ENCODE peak calls at places on chromosomes 12 and 14, in eight cellular contexts. P is NCI-H345, T is HT-29, D is AML-193, G is testis, M is amniotic stem cell, B is HCT116, K is erythroblast. C is an unnamed sample.

GRCh38 chr12:103955811-103956514 is 9.7 kb upstream of the TDG start:
- DNase-seq in P (no peak), T (no peak), D (no peak), G (no peak), M (no peak), B (no peak), K (peak; percentile 51), C (no peak)

GRCh38 chr12:2794261-2794735 is 472 bp upstream of the FKBP4 start:
- DNase-seq in P (no peak), T (no peak), D (no peak), G (peak; percentile 29), M (no peak), B (no peak), K (no peak), C (peak; percentile 73)

GRCh38 chr12:54037360-54038259 is 4.8 kb downstream of the HOXC5 start:
- DNase-seq in P (no peak), T (peak; percentile 31), D (no peak), G (no peak), M (no peak), B (no peak), K (no peak), C (no peak)

GRCh38 chr12:3304436-3305135 is 186.4 kb upstream of the PRMT8 start:
- DNase-seq in P (peak; percentile 70), T (peak; percentile 88), D (no peak), G (no peak), M (peak; percentile 23), B (peak; percentile 60), K (no peak), C (no peak)

GRCh38 chr14:85191986-85192385 is 338.0 kb upstream of the FLRT2 start:
- DNase-seq in P (no peak), T (no peak), D (no peak), G (no peak), M (no peak), B (no peak), K (no peak), C (no peak)

GRCh38 chr14:70098257-70098809 is 90.4 kb downstream of the SLC8A3 start:
- DNase-seq in P (no peak), T (no peak), D (no peak), G (no peak), M (no peak), B (no peak), K (no peak), C (no peak)

GRCh38 chr12:127343941-127344340 is 923.0 kb upstream of the TMEM132C start:
- DNase-seq in P (no peak), T (no peak), D (no peak), G (no peak), M (no peak), B (no peak), K (no peak), C (no peak)

GRCh38 chr14:96792003-96792402 is 5.2 kb upstream of the VRK1 start:
- DNase-seq in P (no peak), T (no peak), D (no peak), G (no peak), M (no peak), B (no peak), K (no peak), C (no peak)

GRCh38 chr12:5480218-5480952 is 48.5 kb downstream of the NTF3 start:
- DNase-seq in P (peak; percentile 80), T (no peak), D (no peak), G (no peak), M (no peak), B (no peak), K (no peak), C (no peak)

GRCh38 chr12:118065380-118065779 is 4.4 kb upstream of the WSB2 start:
- DNase-seq in P (no peak), T (no peak), D (peak; percentile 44), G (no peak), M (no peak), B (no peak), K (peak; percentile 29), C (no peak)

GRCh38 chr12:6548556-6549378 is 7.1 kb downstream of the IFFO1 start:
- DNase-seq in P (no peak), T (no peak), D (no peak), G (no peak), M (peak; percentile 49), B (no peak), K (no peak), C (no peak)

GRCh38 chr12:54421175-54421872 is 2.3 kb upstream of the ITGA5 start:
- DNase-seq in P (no peak), T (no peak), D (no peak), G (no peak), M (no peak), B (no peak), K (no peak), C (no peak)

GRCh38 chr12:85394809-85395208 is 114.8 kb downstream of the ALX1 start:
- DNase-seq in P (no peak), T (no peak), D (no peak), G (no peak), M (no peak), B (no peak), K (no peak), C (no peak)

GRCh38 chr12:122199484-122200355 is 3.8 kb upstream of the B3GNT4 start:
- DNase-seq in P (no peak), T (no peak), D (no peak), G (no peak), M (no peak), B (no peak), K (no peak), C (no peak)

GRCh38 chr14:40417777-40418401 is 985.7 kb upstream of the FBXO33 start:
- DNase-seq in P (peak; percentile 17), T (peak; percentile 29), D (peak; percentile 46), G (peak; percentile 66), M (no peak), B (peak; percentile 29), K (peak; percentile 2), C (peak; percentile 39)

GRCh38 chr14:22597771-22598098 is 365 bp upstream of the ABHD4 start:
- DNase-seq in P (no peak), T (no peak), D (no peak), G (no peak), M (no peak), B (no peak), K (no peak), C (no peak)

GRCh38 chr14:87990687-87991086 is 2.3 kb downstream of the GALC start:
- DNase-seq in P (no peak), T (no peak), D (peak; percentile 28), G (peak; percentile 38), M (no peak), B (no peak), K (no peak), C (no peak)

GRCh38 chr14:101350710-101351109 is 210.6 kb upstream of the DIO3 start:
- DNase-seq in P (no peak), T (no peak), D (no peak), G (no peak), M (no peak), B (no peak), K (no peak), C (no peak)

GRCh38 chr12:12561305-12562015 is 1.2 kb downstream of the DUSP16 start:
- DNase-seq in P (peak; percentile 44), T (peak; percentile 68), D (no peak), G (peak; percentile 45), M (peak; percentile 1), B (no peak), K (peak; percentile 79), C (peak; percentile 55)

GRCh38 chr12:121776190-121777098 is 17.0 kb downstream of the RHOF start:
- DNase-seq in P (peak; percentile 62), T (peak; percentile 88), D (peak; percentile 54), G (peak; percentile 84), M (no peak), B (no peak), K (peak; percentile 91), C (peak; percentile 48)

GRCh38 chr12:93918262-93918661 is 230.1 kb upstream of the PLXNC1 start:
- DNase-seq in P (no peak), T (no peak), D (no peak), G (no peak), M (peak; percentile 84), B (no peak), K (no peak), C (no peak)

GRCh38 chr14:95482967-95483842 is 33.2 kb downstream of the SYNE3 start:
- DNase-seq in P (no peak), T (peak; percentile 33), D (no peak), G (peak; percentile 62), M (peak; percentile 84), B (peak; percentile 46), K (peak; percentile 63), C (peak; percentile 88)

GRCh38 chr12:2334291-2335088 is 281.7 kb downstream of the CACNA1C start:
- DNase-seq in P (no peak), T (no peak), D (no peak), G (no peak), M (no peak), B (no peak), K (peak; percentile 46), C (no peak)

GRCh38 chr12:49703647-49704137 is 3.5 kb downstream of the FMNL3 start:
- DNase-seq in P (no peak), T (no peak), D (peak; percentile 23), G (no peak), M (no peak), B (no peak), K (no peak), C (no peak)

GRCh38 chr12:121170581-121171260 is 38.0 kb downstream of the P2RX7 start:
- DNase-seq in P (no peak), T (no peak), D (no peak), G (no peak), M (no peak), B (no peak), K (no peak), C (peak; percentile 8)

GRCh38 chr14:64983439-64984310 is 3.0 kb upstream of the FNTB start:
- DNase-seq in P (peak; percentile 38), T (peak; percentile 74), D (peak; percentile 70), G (peak; percentile 41), M (no peak), B (peak; percentile 16), K (peak; percentile 70), C (peak; percentile 34)

GRCh38 chr12:88934163-88934747 is 354.0 kb upstream of the KITLG start:
- DNase-seq in P (no peak), T (peak; percentile 86), D (no peak), G (no peak), M (no peak), B (peak; percentile 98), K (no peak), C (no peak)

GRCh38 chr12:5518584-5519365 is 86.9 kb downstream of the NTF3 start:
- DNase-seq in P (no peak), T (no peak), D (no peak), G (no peak), M (no peak), B (no peak), K (no peak), C (no peak)

GRCh38 chr12:119642986-119643385 is 24.9 kb upstream of the PRKAB1 start:
- DNase-seq in P (no peak), T (no peak), D (no peak), G (peak; percentile 20), M (no peak), B (no peak), K (peak; percentile 49), C (no peak)

GRCh38 chr14:33357225-33358010 is 418.7 kb downstream of the NPAS3 start:
- DNase-seq in P (peak; percentile 4), T (no peak), D (no peak), G (no peak), M (no peak), B (no peak), K (no peak), C (no peak)

GRCh38 chr14:38238332-38238731 is 17.6 kb downstream of the CLEC14A start:
- DNase-seq in P (no peak), T (no peak), D (no peak), G (no peak), M (no peak), B (no peak), K (no peak), C (no peak)

GRCh38 chr14:88933203-88933602 is 108.8 kb downstream of the TTC8 start:
- DNase-seq in P (peak; percentile 15), T (no peak), D (no peak), G (no peak), M (no peak), B (no peak), K (no peak), C (no peak)

GRCh38 chr12:51886021-51886710 is 1.7 kb upstream of the ANKRD33 start:
- DNase-seq in P (no peak), T (no peak), D (peak; percentile 93), G (peak; percentile 62), M (peak; percentile 82), B (no peak), K (peak; percentile 63), C (peak; percentile 90)

GRCh38 chr12:92395322-92395721 is 249.7 kb upstream of the BTG1 start:
- DNase-seq in P (no peak), T (no peak), D (no peak), G (no peak), M (no peak), B (no peak), K (no peak), C (no peak)